ENCODE peak calls at places on chromosome 4, in four cellular contexts. R, A, T and V are unnamed samples.

GRCh38 chr4:84455697-84456096 is 43.4 kb downstream of the NKX6-1 start:
- DNase-seq in A (no peak), T (no peak), R (no peak), V (no peak)

GRCh38 chr4:154332681-154333421 is 158.7 kb downstream of the DCHS2 start:
- DNase-seq in R (no peak), A (peak; percentile 2), T (no peak), V (peak; percentile 1)

GRCh38 chr4:145888393-145888792 is 50.2 kb downstream of the ZNF827 start:
- DNase-seq in A (no peak), T (peak; percentile 9), R (no peak), V (no peak)

GRCh38 chr4:121091941-121092340 is 19.6 kb upstream of the NDNF start:
- DNase-seq in A (no peak), T (no peak), R (no peak), V (no peak)

GRCh38 chr4:123397276-123398150 is 918 bp downstream of the SPRY1 start:
- DNase-seq in A (peak; percentile 36), T (peak; percentile 14), R (peak; percentile 75), V (peak; percentile 41)

GRCh38 chr4:159003420-159004253 is 99.2 kb upstream of the RAPGEF2 start:
- DNase-seq in T (peak; percentile 20), R (no peak), A (peak; percentile 44), V (no peak)

GRCh38 chr4:19752600-19752999 is 499.1 kb upstream of the SLIT2 start:
- DNase-seq in A (no peak), R (no peak), T (no peak), V (no peak)

GRCh38 chr4:189143255-189143654 is 797.4 kb upstream of the FRG1 start:
- DNase-seq in A (peak; percentile 66), R (no peak), T (no peak), V (peak; percentile 90)

GRCh38 chr4:2320746-2321145 is 58.8 kb upstream of the MXD4 start:
- DNase-seq in A (no peak), R (no peak), T (no peak), V (no peak)

GRCh38 chr4:137678796-137679195 is 146.5 kb upstream of the PCDH18 start:
- DNase-seq in T (no peak), A (peak; percentile 81), R (no peak), V (no peak)

GRCh38 chr4:46986922-46987638 is 6.3 kb downstream of the GABRA4 start:
- DNase-seq in A (no peak), R (no peak), T (no peak), V (no peak)

GRCh38 chr4:174172274-174172673 is 111.2 kb downstream of the FBXO8 start:
- DNase-seq in T (no peak), A (no peak), R (no peak), V (no peak)

GRCh38 chr4:37687175-37687525 is 974 bp upstream of the RELL1 start:
- DNase-seq in T (no peak), A (no peak), R (no peak), V (no peak)

GRCh38 chr4:17336524-17336941 is 175.4 kb downstream of the QDPR start:
- DNase-seq in A (peak; percentile 48), T (no peak), R (peak; percentile 6), V (no peak)

GRCh38 chr4:158578476-158578875 is 56.8 kb downstream of the RXFP1 start:
- DNase-seq in T (no peak), A (peak; percentile 51), R (peak; percentile 5), V (peak; percentile 18)

GRCh38 chr4:111269439-111269838 is 646.6 kb upstream of the PITX2 start:
- DNase-seq in R (no peak), T (no peak), A (no peak), V (no peak)

GRCh38 chr4:3045500-3045850 is 28.9 kb downstream of the HTT-AS start:
- DNase-seq in T (no peak), R (no peak), A (peak; percentile 74), V (no peak)

GRCh38 chr4:118968006-118968405 is 79.4 kb downstream of the SYNPO2 start:
- DNase-seq in A (peak; percentile 87), R (no peak), T (no peak), V (no peak)

GRCh38 chr4:140099993-140100392 is 54.0 kb downstream of the MAML3 start:
- DNase-seq in T (no peak), R (no peak), A (peak; percentile 28), V (no peak)

GRCh38 chr4:168374772-168375523 is 56.4 kb upstream of the DDX60 start:
- DNase-seq in A (no peak), R (no peak), T (no peak), V (no peak)

GRCh38 chr4:53055274-53055673 is 193.2 kb downstream of the RASL11B start:
- DNase-seq in R (no peak), T (no peak), A (peak; percentile 84), V (no peak)
- TF ChIP-seq SMC3 in R (no peak), T (no peak), A (no peak), V (no peak)

GRCh38 chr4:66160606-66161005 is 490.3 kb upstream of the EPHA5 start:
- DNase-seq in R (no peak), T (no peak), A (no peak), V (no peak)
- TF ChIP-seq SMC3 in R (no peak), T (no peak), A (no peak), V (no peak)

GRCh38 chr4:153207561-153207960 is 3.3 kb downstream of the TRIM2 start:
- DNase-seq in R (peak; percentile 28), A (peak; percentile 24), T (peak; percentile 46), V (peak; percentile 16)
- TF ChIP-seq SMC3 in R (peak; percentile 85), A (peak; percentile 52), T (peak; percentile 44), V (peak; percentile 52)

DNA sequence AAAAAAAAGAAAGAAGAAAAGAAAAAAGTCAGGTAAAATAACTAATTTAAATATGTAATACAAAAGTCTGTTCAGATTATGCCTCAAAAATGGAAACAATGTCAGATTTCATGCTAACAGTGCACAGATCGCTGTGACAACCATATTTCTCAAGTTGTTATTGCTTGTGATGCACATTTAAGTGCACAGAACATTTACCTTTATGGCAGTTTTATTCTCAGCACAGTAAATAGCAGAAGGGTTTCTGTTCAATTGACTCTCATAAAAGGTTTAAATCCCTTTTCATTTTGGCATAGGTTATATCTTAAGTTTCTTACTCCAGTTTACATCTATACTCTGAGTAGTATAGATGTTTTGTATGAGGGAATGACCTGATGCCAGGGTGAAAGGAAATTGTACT is 247.8 kb downstream of the FSTL5 start:
- DNase-seq in A (no peak), T (no peak), R (no peak), V (no peak)
- TF ChIP-seq SMC3 in A (no peak), T (no peak), R (no peak), V (no peak)

GRCh38 chr4:4947721-4948120 is 71.5 kb downstream of the CYTL1 start:
- DNase-seq in R (no peak), T (no peak), A (no peak), V (no peak)

GRCh38 chr4:4948370-4948769 is 70.9 kb downstream of the CYTL1 start:
- DNase-seq in A (no peak), R (no peak), T (no peak), V (no peak)

GRCh38 chr4:4946416-4946815 is 72.8 kb downstream of the CYTL1 start:
- DNase-seq in R (no peak), A (no peak), T (no peak), V (no peak)

GRCh38 chr4:4945021-4945420 is 74.2 kb downstream of the CYTL1 start:
- DNase-seq in R (no peak), T (no peak), A (no peak), V (no peak)

DNA sequence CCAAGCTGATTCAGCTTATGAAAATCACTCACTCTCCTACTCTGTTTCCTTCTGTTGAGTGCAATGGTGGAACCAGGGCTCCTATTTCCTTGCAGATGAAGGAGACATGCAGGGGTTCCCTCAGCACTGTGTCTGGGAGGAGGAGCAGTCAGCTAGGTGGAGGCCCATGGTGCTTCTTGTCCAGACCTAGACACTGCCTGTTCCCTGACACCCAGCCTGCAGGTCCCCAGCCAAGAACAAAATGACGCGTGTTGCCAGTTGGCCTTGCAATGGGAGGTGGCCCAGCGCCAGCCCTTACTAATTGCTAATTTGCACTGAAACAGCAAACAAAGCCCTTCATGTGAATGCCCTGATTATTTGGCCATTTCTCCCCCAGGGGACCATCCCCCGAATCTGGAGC is 68.4 kb downstream of the CYTL1 start:
- DNase-seq in A (no peak), R (no peak), T (no peak), V (no peak)
- TF ChIP-seq SMC3 in A (no peak), R (no peak), T (no peak), V (no peak)

GRCh38 chr4:81499840-81500239 is 28.1 kb upstream of the RASGEF1B start:
- DNase-seq in R (no peak), T (no peak), A (no peak), V (no peak)
- TF ChIP-seq SMC3 in R (no peak), T (no peak), A (no peak), V (no peak)

DNA sequence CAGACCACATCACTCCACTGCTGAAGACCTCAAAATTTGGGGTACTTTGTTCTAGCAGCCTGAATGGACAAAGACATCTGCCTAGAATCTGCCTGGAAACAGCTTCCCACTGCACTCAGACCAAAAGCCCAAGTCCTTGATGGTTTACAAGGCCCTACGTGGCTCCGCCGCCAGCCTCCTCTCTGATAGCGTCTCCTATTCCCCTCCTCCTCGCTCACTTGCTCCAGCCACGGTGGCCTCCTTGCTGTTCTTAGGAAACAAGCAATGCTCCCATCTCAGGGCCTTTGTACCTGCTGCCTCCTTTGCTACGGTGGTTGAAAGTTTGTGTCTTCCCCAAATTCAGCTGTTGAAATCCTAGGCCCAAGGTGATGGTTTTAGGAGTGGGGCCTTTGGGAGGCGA is 34.7 kb upstream of the SORCS2 start:
- DNase-seq in T (no peak), R (no peak), A (no peak), V (no peak)
- TF ChIP-seq SMC3 in T (no peak), R (no peak), A (no peak), V (no peak)